ENCODE peak calls at places on chromosome 1, in nine cellular contexts. N is fibroblast of lung, A is heart left ventricle, M is IMR-90, O is endodermal cell, U is mammary epithelial cell, E is left ventricle myocardium inferior, R is esophagus squamous epithelium, Z is SK-N-SH. F is an unnamed sample. For H3K36me3, the result is how much of the 10 kb centered on the place peaks cover.

GRCh38 chr1:243642936-243643335 is 207.1 kb downstream of the AKT3 start:
- DNase-seq in R (no peak), U (no peak), A (no peak), O (no peak), E (no peak), N (peak), Z (no peak), M (peak), F (peak)

GRCh38 chr1:182889997-182890396 is 50.9 kb downstream of the DHX9 start:
- DNase-seq in U (no peak), E (no peak), Z (no peak), N (peak), A (no peak), R (no peak), O (peak), M (no peak), F (no peak)

GRCh38 chr1:209207701-209208286 is 375.7 kb upstream of the CAMK1G start:
- DNase-seq in O (peak), Z (peak), U (peak), N (peak), E (peak), M (peak), A (peak), R (no peak), F (peak)

GRCh38 chr1:223123238-223123976 is 19.6 kb downstream of the TLR5 start:
- DNase-seq in N (peak), O (peak), Z (peak), E (peak), R (no peak), U (peak), A (peak), M (peak), F (peak)

GRCh38 chr1:91383461-91383860 is 21.2 kb downstream of the HFM1 start:
- DNase-seq in Z (no peak), U (no peak), A (no peak), O (no peak), E (no peak), R (no peak), N (peak), M (peak), F (no peak)

GRCh38 chr1:235503333-235504121 is 725 bp downstream of the B3GALNT2 start:
- DNase-seq in Z (peak), R (no peak), A (peak), E (peak), U (peak), M (peak), N (peak), O (peak), F (peak)

GRCh38 chr1:48979940-48980339 is 203.2 kb upstream of the BEND5 start:
- DNase-seq in M (no peak), R (no peak), A (no peak), E (no peak), O (no peak), U (no peak), Z (no peak), N (no peak), F (no peak)

GRCh38 chr1:114116086-114116485 is 37.6 kb downstream of the SYT6 start:
- DNase-seq in M (no peak), E (no peak), R (no peak), U (no peak), O (no peak), A (no peak), Z (no peak), N (no peak), F (no peak)

GRCh38 chr1:211468595-211468994 is 23.4 kb downstream of the RD3 start:
- DNase-seq in Z (no peak), O (no peak), E (peak), A (peak), M (no peak), R (no peak), N (no peak), U (no peak), F (no peak)

GRCh38 chr1:11324562-11324961 is 51.6 kb downstream of the UBIAD1 start:
- DNase-seq in Z (peak), A (no peak), O (peak), M (no peak), R (no peak), N (no peak), E (no peak), U (no peak), F (no peak)

GRCh38 chr1:27007909-27008582 is 4.6 kb downstream of the TENT5B start:
- DNase-seq in N (no peak), M (no peak), U (peak), E (no peak), Z (no peak), O (peak), A (no peak), R (no peak), F (no peak)

GRCh38 chr1:63142001-63142400 is 180.4 kb upstream of the FOXD3 start:
- DNase-seq in E (no peak), R (no peak), Z (no peak), O (no peak), N (no peak), M (no peak), U (no peak), A (no peak), F (no peak)

GRCh38 chr1:29643281-29643680 is 407.0 kb downstream of the PTPRU start:
- DNase-seq in R (no peak), U (no peak), E (no peak), N (no peak), O (peak), Z (no peak), M (no peak), A (no peak), F (no peak)

GRCh38 chr1:208513799-208514198 is 269.6 kb upstream of the PLXNA2 start:
- DNase-seq in A (no peak), U (no peak), Z (no peak), R (no peak), N (peak), M (no peak), O (no peak), E (no peak), F (no peak)

GRCh38 chr1:23801876-23802275 is 1.3 kb upstream of the GALE start:
- DNase-seq in R (no peak), N (no peak), O (no peak), E (no peak), M (no peak), U (no peak), Z (peak), A (no peak), F (no peak)

GRCh38 chr1:246971322-246971721 is 36.5 kb downstream of the ZNF695 start:
- DNase-seq in M (peak), R (no peak), A (peak), O (peak), Z (no peak), N (no peak), E (peak), U (no peak), F (peak)

GRCh38 chr1:42322577-42322976 is 12.5 kb downstream of the FOXJ3 start:
- DNase-seq in M (peak), O (no peak), U (peak), Z (no peak), N (peak), R (no peak), E (no peak), A (no peak), F (no peak)

GRCh38 chr1:180930687-180931086 is 18.0 kb downstream of the KIAA1614 start:
- DNase-seq in O (no peak), R (no peak), M (no peak), N (no peak), Z (peak), E (no peak), A (no peak), U (no peak), F (no peak)

GRCh38 chr1:88985033-88985432 is 7.4 kb downstream of the KYAT3 start:
- DNase-seq in R (no peak), O (no peak), E (no peak), Z (peak), A (no peak), M (peak), N (peak), U (peak), F (peak)

GRCh38 chr1:214843281-214843680 is 239.3 kb upstream of the KCNK2 start:
- DNase-seq in E (no peak), N (peak), A (no peak), Z (no peak), U (peak), M (peak), R (no peak), O (no peak), F (no peak)

DNA sequence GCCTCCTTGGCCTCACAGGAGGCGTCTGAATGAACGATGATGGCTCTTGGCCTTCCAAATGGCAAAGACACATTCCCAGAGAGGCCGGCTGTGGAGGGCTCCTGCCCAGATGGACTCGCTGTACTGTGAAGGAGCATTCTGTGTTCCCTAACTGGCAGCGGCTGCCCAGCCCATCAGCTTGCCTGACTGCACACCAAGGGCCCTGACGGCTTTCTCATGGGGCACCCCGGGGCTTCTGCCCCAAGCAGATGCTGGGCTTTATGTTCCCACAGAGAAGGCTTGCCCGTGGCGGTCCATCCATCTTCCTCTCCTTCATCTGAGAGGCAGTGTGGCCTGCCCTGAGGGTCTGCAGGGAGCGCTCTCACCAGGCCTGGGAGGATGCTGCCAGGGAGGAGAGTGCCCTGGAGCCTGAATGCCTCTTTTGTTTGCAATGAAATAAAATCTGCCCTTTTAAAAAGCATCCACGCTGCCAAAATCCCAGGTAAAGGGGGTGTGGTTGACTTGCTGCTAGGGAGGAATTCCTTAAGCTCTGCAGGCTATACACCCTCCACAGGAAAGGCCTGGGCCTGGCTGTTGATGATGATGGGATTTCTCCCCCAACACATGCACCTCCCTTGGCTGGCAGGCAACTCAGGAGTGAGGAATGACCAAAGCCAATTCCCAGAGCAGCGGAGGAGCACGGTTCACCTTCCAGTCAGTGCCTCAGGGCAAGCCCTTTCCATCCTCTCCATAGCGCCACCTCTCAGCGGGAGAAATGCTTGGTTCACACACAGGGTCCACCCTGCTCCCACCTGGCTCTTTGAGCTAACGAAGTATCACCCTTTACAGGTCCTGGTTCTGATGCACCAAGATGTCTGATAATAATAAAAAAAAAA is 84.7 kb upstream of the SSX2IP start:
- DNase-seq in M (no peak), Z (no peak), U (no peak), A (no peak), R (no peak), E (no peak), N (no peak), O (peak), F (no peak)
- TF ChIP-seq CTCF in M (no peak), Z (no peak), U (no peak), A (no peak), R (no peak), E (no peak), N (no peak), O (peak), F (no peak)

DNA sequence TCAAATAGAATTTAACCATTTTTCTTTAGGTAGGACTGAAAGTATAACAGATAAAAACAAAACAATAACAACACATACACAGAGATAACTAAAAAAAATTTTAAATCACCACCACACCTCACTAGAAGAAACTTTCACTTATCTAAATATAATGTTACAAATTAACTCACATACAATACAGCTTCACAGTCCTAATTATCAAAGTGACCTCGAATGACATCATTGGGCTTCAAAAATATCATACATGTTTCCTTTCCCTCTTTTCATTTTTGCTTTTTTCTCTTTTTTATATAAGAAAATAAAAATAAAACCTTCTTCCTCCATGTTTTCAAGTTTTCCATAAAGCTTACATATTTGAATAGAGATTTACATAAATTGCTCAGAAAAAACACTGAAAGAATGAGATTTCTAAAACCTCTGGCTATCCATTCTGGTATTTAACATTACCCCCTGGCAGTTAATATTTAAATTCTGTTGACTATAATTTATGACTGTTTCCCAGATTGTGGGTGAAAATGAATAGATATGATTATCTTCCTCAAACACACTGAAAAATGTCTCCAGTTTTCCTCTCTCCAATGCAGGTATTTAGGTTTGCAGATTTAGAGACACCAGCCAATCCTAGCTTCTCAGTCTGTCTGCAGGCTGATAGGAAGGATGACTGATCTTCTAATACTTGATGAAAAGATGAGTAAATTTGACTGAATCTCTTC is 40.5 kb upstream of the SLC19A2 start:
- DNase-seq in R (no peak), E (no peak), M (no peak), A (no peak), Z (no peak), U (no peak), O (no peak), N (no peak), F (no peak)
- H3K36me3 ChIP-seq in R (under half), E (under half), M (under half), A (under half), Z (under half), U (under half), O (under half), N (under half), F (under half)

GRCh38 chr1:65526049-65526556 is 105.6 kb downstream of the LEPR start:
- DNase-seq in E (no peak), R (no peak), O (no peak), Z (no peak), M (no peak), U (no peak), A (no peak), N (no peak), F (no peak)
- H3K4me3 ChIP-seq in E (peak), R (peak), O (peak), Z (peak), M (no peak), U (no peak), A (peak), N (no peak), F (peak)

DNA sequence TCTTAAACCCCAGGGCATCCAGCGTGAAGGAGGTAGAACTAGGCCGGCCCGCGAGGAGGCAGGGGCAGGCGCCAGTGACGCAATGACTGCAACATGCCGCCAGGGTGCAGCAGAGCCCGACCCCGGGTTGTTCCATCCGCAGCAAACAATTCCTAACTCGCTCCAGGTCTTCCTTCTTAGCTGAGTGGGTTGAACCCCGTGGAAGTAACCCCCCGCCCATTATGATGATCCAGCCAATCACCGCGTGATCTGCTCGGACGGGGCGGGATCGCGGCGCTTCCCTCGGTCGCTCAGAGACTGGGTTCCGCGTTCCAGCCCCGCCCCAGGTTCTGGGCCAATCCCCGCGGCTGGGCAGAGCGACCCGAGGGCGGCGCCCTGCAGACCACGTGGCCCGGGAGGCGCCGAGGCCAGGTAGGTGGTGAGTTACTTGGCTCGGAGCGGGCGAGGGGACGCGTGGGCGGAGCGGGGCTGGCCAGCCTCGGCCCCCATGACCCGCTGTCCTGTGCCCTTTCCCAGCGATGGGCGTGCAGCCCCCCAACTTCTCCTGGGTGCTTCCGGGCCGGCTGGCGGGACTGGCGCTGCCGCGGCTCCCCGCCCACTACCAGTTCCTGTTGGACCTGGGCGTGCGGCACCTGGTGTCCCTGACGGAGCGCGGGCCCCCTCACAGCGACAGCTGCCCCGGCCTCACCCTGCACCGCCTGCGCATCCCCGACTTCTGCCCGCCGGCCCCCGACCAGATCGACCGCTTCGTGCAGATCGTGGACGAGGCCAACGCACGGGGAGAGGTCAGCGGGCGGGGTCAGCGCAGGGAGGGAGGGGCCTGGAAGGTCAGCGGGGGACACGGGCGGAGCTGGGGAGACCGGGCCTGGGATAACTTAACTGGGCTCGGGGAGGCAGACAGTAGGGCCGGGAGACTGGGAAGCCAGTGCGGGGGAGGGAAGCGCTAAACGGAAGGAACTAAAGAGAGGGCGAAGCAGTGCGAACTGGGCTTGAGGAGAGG is at the start of gene DUSP23:
- DNase-seq in U (peak), A (peak), Z (peak), N (peak), R (peak), E (peak), M (peak), O (peak), F (peak)
- TF ChIP-seq CTCF in U (peak), A (peak), Z (peak), N (peak), R (peak), E (peak), M (peak), O (peak), F (peak)

GRCh38 chr1:156263288-156263655 is 15.4 kb upstream of the PAQR6 start:
- DNase-seq in M (no peak), E (no peak), A (no peak), R (no peak), O (no peak), N (no peak), Z (no peak), U (no peak), F (no peak)
- H3K36me3 ChIP-seq in M (half or more), E (half or more), A (half or more), R (half or more), O (half or more), N (under half), Z (half or more), U (half or more), F (half or more)

GRCh38 chr1:110672001-110672752 is 2.6 kb downstream of the KCNA3 start:
- DNase-seq in R (no peak), O (peak), A (peak), Z (peak), N (no peak), M (peak), U (no peak), E (no peak), F (no peak)
- H3K4me3 ChIP-seq in R (peak), O (no peak), A (no peak), Z (peak), N (peak), M (no peak), U (no peak), E (no peak), F (no peak)

GRCh38 chr1:3417082-3417728 is 37.3 kb upstream of the ARHGEF16 start:
- DNase-seq in N (no peak), O (no peak), M (no peak), Z (no peak), A (no peak), U (no peak), E (no peak), R (no peak), F (no peak)
- TF ChIP-seq CTCF in N (no peak), O (peak), M (no peak), Z (peak), A (peak), U (no peak), E (peak), R (no peak), F (peak)

GRCh38 chr1:55198044-55198443 is 17.1 kb downstream of the USP24 start:
- DNase-seq in E (no peak), Z (no peak), M (no peak), O (no peak), N (no peak), U (no peak), R (no peak), A (no peak), F (no peak)
- H3K36me3 ChIP-seq in E (under half), Z (under half), M (under half), O (under half), N (under half), U (under half), R (under half), A (under half), F (under half)

F was measured in brain microvascular endothelial cell.